ENCODE peak calls at places on chromosomes 13 and 19, in eight cellular contexts. One of them, this sample, is unnamed.

GRCh38 chr19:5220866-5221265 is 119.7 kb downstream of the PTPRS start:
- DNase-seq in breast epithelium: no peak
- DNase-seq in tibial artery: no peak
- DNase-seq in RWPE1: no peak
- DNase-seq in CD4-positive, alpha-beta memory T cell: no peak
- DNase-seq in small intestine: no peak
- DNase-seq in pancreas: no peak
- DNase-seq in psoas muscle: no peak
- DNase-seq in this sample: no peak

GRCh38 chr13:77377016-77377415 is 50.1 kb upstream of the MYCBP2 start:
- DNase-seq in pancreas: no peak
- DNase-seq in CD4-positive, alpha-beta memory T cell: no peak
- DNase-seq in small intestine: no peak
- DNase-seq in RWPE1: no peak
- DNase-seq in breast epithelium: no peak
- DNase-seq in tibial artery: no peak
- DNase-seq in psoas muscle: no peak
- DNase-seq in this sample: no peak

GRCh38 chr13:30619731-30620130 is 2.0 kb downstream of the USPL1 start:
- DNase-seq in psoas muscle: no peak
- DNase-seq in pancreas: no peak
- DNase-seq in small intestine: peak
- DNase-seq in tibial artery: no peak
- DNase-seq in RWPE1: no peak
- DNase-seq in CD4-positive, alpha-beta memory T cell: no peak
- DNase-seq in breast epithelium: no peak
- DNase-seq in this sample: no peak

GRCh38 chr19:5580116-5580515 is 12.4 kb upstream of the TINCR start:
- DNase-seq in psoas muscle: no peak
- DNase-seq in CD4-positive, alpha-beta memory T cell: no peak
- DNase-seq in breast epithelium: no peak
- DNase-seq in pancreas: no peak
- DNase-seq in small intestine: no peak
- DNase-seq in tibial artery: no peak
- DNase-seq in RWPE1: no peak
- DNase-seq in this sample: no peak

GRCh38 chr19:9912551-9913236 is 23.6 kb downstream of the OLFM2 start:
- DNase-seq in pancreas: no peak
- DNase-seq in tibial artery: no peak
- DNase-seq in CD4-positive, alpha-beta memory T cell: no peak
- DNase-seq in small intestine: no peak
- DNase-seq in RWPE1: no peak
- DNase-seq in psoas muscle: no peak
- DNase-seq in breast epithelium: no peak
- DNase-seq in this sample: no peak

GRCh38 chr13:59274958-59275727 is 888.6 kb downstream of the DIAPH3 start:
- DNase-seq in psoas muscle: no peak
- DNase-seq in small intestine: no peak
- DNase-seq in tibial artery: no peak
- DNase-seq in pancreas: no peak
- DNase-seq in breast epithelium: no peak
- DNase-seq in CD4-positive, alpha-beta memory T cell: no peak
- DNase-seq in RWPE1: no peak
- DNase-seq in this sample: no peak

GRCh38 chr13:49560270-49561063 is 24.9 kb downstream of the RCBTB1 start:
- DNase-seq in tibial artery: no peak
- DNase-seq in breast epithelium: no peak
- DNase-seq in small intestine: peak
- DNase-seq in RWPE1: peak
- DNase-seq in pancreas: peak
- DNase-seq in CD4-positive, alpha-beta memory T cell: no peak
- DNase-seq in psoas muscle: no peak
- DNase-seq in this sample: no peak

GRCh38 chr13:107574517-107575215 is 640.7 kb downstream of the LIG4 start:
- DNase-seq in tibial artery: no peak
- DNase-seq in psoas muscle: no peak
- DNase-seq in pancreas: no peak
- DNase-seq in small intestine: no peak
- DNase-seq in CD4-positive, alpha-beta memory T cell: no peak
- DNase-seq in RWPE1: no peak
- DNase-seq in breast epithelium: no peak
- DNase-seq in this sample: no peak

GRCh38 chr19:3358392-3358918 is 7.9 kb upstream of the NFIC start:
- DNase-seq in pancreas: peak
- DNase-seq in RWPE1: no peak
- DNase-seq in CD4-positive, alpha-beta memory T cell: no peak
- DNase-seq in tibial artery: no peak
- DNase-seq in breast epithelium: no peak
- DNase-seq in small intestine: no peak
- DNase-seq in psoas muscle: no peak
- DNase-seq in this sample: no peak

GRCh38 chr13:106143392-106143791 is 392.1 kb downstream of the EFNB2 start:
- DNase-seq in CD4-positive, alpha-beta memory T cell: no peak
- DNase-seq in pancreas: no peak
- DNase-seq in breast epithelium: no peak
- DNase-seq in tibial artery: no peak
- DNase-seq in small intestine: no peak
- DNase-seq in RWPE1: no peak
- DNase-seq in psoas muscle: no peak
- DNase-seq in this sample: no peak

GRCh38 chr19:46470376-46470775 is 987 bp downstream of the PNMA8A start:
- DNase-seq in psoas muscle: no peak
- DNase-seq in tibial artery: peak
- DNase-seq in pancreas: no peak
- DNase-seq in breast epithelium: no peak
- DNase-seq in CD4-positive, alpha-beta memory T cell: no peak
- DNase-seq in RWPE1: no peak
- DNase-seq in small intestine: no peak
- DNase-seq in this sample: no peak

GRCh38 chr19:13974073-13974472 is 21.8 kb downstream of the DCAF15 start:
- DNase-seq in breast epithelium: no peak
- DNase-seq in RWPE1: peak
- DNase-seq in pancreas: no peak
- DNase-seq in small intestine: peak
- DNase-seq in tibial artery: no peak
- DNase-seq in CD4-positive, alpha-beta memory T cell: peak
- DNase-seq in psoas muscle: no peak
- DNase-seq in this sample: no peak

GRCh38 chr13:107450426-107450825 is 764.9 kb downstream of the LIG4 start:
- DNase-seq in small intestine: no peak
- DNase-seq in RWPE1: no peak
- DNase-seq in CD4-positive, alpha-beta memory T cell: no peak
- DNase-seq in tibial artery: no peak
- DNase-seq in psoas muscle: no peak
- DNase-seq in pancreas: no peak
- DNase-seq in breast epithelium: no peak
- DNase-seq in this sample: no peak

GRCh38 chr19:46764817-46765291 is 18.6 kb upstream of the STRN4 start:
- DNase-seq in RWPE1: no peak
- DNase-seq in breast epithelium: no peak
- DNase-seq in CD4-positive, alpha-beta memory T cell: no peak
- DNase-seq in psoas muscle: no peak
- DNase-seq in pancreas: peak
- DNase-seq in tibial artery: no peak
- DNase-seq in small intestine: peak
- DNase-seq in this sample: no peak

GRCh38 chr13:27381601-27382000 is 42.8 kb upstream of the GTF3A start:
- DNase-seq in tibial artery: no peak
- DNase-seq in psoas muscle: no peak
- DNase-seq in pancreas: no peak
- DNase-seq in small intestine: no peak
- DNase-seq in breast epithelium: no peak
- DNase-seq in RWPE1: no peak
- DNase-seq in CD4-positive, alpha-beta memory T cell: no peak
- DNase-seq in this sample: no peak

DNA sequence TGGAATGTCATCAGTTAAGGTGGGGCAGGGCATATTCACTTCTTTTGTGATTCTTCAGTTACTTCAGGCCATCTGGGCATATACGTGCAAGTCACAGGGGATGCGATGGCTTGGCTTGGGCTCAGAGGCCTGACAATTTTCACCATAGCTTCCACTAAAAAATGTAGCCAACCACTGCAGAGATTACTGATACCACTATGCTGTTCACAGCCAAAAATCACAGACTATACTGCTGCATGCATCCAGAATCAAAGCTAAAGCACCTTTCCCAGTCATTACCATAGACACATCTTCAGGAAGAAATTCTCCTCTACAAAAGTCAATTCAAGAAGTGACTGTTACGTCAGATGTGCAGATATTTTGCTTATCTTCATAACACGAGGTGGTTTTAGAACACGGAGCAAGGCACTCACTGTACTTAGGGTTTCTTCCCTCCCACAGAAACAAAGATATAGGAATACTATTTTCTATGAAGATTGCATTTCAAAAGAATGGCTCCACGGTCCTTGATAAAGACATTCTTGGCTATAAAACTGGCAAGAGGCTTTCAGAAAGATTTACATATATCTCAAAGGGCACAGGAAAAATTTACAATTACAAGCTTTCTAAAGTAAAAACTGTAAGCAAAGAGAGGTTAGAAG is 1556.6 kb upstream of the PRR20A start:
- DNase-seq in small intestine: no peak
- DNase-seq in psoas muscle: no peak
- DNase-seq in pancreas: no peak
- DNase-seq in RWPE1: no peak
- DNase-seq in tibial artery: no peak
- DNase-seq in breast epithelium: no peak
- DNase-seq in CD4-positive, alpha-beta memory T cell: no peak
- DNase-seq in this sample: no peak
- H3K27ac ChIP-seq in small intestine: no peak
- H3K27ac ChIP-seq in psoas muscle: no peak
- H3K27ac ChIP-seq in pancreas: no peak
- H3K27ac ChIP-seq in RWPE1: no peak
- H3K27ac ChIP-seq in tibial artery: no peak
- H3K27ac ChIP-seq in breast epithelium: no peak
- H3K27ac ChIP-seq in CD4-positive, alpha-beta memory T cell: no peak
- H3K27ac ChIP-seq in this sample: no peak

DNA sequence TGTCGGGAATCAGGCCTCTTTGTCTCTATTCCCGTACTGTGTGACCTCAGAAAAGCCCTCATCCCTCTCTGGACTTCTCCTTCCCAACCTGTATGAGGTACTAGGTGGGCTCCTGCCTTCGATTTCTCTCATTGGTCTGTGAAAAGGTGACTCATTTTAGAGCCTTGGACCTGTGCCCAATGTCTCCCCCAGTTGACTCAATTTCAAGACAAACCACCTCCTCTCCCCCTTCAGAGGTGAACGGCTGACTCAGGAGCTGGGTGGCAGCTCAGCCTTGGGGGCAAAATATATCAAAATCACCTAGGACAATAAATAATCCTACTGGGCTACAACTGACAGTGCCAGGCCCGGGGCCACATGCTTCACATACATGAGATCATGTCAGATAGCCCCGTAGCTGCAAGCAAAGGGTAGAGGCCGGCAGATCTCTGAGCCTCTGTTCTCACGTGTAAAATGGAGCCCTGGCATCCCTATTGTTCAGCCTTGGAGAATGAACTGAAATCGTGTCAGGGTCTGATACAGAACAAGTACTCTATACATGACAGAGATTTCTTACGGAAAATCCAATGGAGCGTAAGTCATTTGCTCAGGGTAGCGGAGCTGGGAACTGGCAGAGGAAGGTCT is 543 bp downstream of the COQ8B start:
- DNase-seq in breast epithelium: peak
- DNase-seq in tibial artery: peak
- DNase-seq in RWPE1: peak
- DNase-seq in small intestine: no peak
- DNase-seq in pancreas: peak
- DNase-seq in psoas muscle: peak
- DNase-seq in CD4-positive, alpha-beta memory T cell: peak
- DNase-seq in this sample: no peak
- H3K27ac ChIP-seq in breast epithelium: peak
- H3K27ac ChIP-seq in tibial artery: peak
- H3K27ac ChIP-seq in RWPE1: peak
- H3K27ac ChIP-seq in small intestine: peak
- H3K27ac ChIP-seq in pancreas: peak
- H3K27ac ChIP-seq in psoas muscle: peak
- H3K27ac ChIP-seq in CD4-positive, alpha-beta memory T cell: peak
- H3K27ac ChIP-seq in this sample: peak

GRCh38 chr13:110092869-110093268 is 214.1 kb downstream of the COL4A1 start:
- DNase-seq in RWPE1: no peak
- DNase-seq in breast epithelium: no peak
- DNase-seq in psoas muscle: no peak
- DNase-seq in small intestine: no peak
- DNase-seq in tibial artery: no peak
- DNase-seq in pancreas: no peak
- DNase-seq in CD4-positive, alpha-beta memory T cell: no peak
- DNase-seq in this sample: no peak
- H3K27ac ChIP-seq in RWPE1: no peak
- H3K27ac ChIP-seq in breast epithelium: peak
- H3K27ac ChIP-seq in psoas muscle: no peak
- H3K27ac ChIP-seq in small intestine: no peak
- H3K27ac ChIP-seq in tibial artery: no peak
- H3K27ac ChIP-seq in pancreas: no peak
- H3K27ac ChIP-seq in CD4-positive, alpha-beta memory T cell: no peak
- H3K27ac ChIP-seq in this sample: no peak

GRCh38 chr19:12800873-12801465 is 631 bp downstream of the PRDX2 start:
- DNase-seq in psoas muscle: peak
- DNase-seq in breast epithelium: no peak
- DNase-seq in tibial artery: peak
- DNase-seq in RWPE1: no peak
- DNase-seq in CD4-positive, alpha-beta memory T cell: no peak
- DNase-seq in pancreas: no peak
- DNase-seq in small intestine: peak
- DNase-seq in this sample: peak
- H3K27ac ChIP-seq in psoas muscle: peak
- H3K27ac ChIP-seq in breast epithelium: peak
- H3K27ac ChIP-seq in tibial artery: peak
- H3K27ac ChIP-seq in RWPE1: peak
- H3K27ac ChIP-seq in CD4-positive, alpha-beta memory T cell: peak
- H3K27ac ChIP-seq in pancreas: peak
- H3K27ac ChIP-seq in small intestine: peak
- H3K27ac ChIP-seq in this sample: peak

DNA sequence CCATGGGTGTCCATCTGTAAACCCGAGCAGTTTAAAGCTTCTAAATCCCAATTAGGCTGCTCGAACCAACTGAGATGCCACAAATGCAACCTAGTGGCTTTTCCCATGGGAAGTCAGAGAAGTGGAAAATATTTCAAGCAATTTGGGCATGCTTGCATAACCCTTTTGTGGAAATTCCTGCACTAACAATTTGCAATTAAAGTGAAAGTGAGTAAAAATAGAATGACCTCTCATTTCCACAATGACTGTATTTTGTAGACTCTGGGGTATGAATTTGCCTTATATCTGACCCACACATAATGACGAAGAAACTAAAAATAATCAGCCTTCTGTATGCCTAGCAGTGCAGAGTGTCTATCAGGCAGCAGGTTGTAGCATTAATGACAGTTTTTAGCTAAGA is 91.8 kb upstream of the TSC22D1 start:
- DNase-seq in small intestine: no peak
- DNase-seq in RWPE1: no peak
- DNase-seq in pancreas: no peak
- DNase-seq in psoas muscle: no peak
- DNase-seq in breast epithelium: no peak
- DNase-seq in CD4-positive, alpha-beta memory T cell: no peak
- DNase-seq in tibial artery: no peak
- DNase-seq in this sample: no peak
- H3K27ac ChIP-seq in small intestine: no peak
- H3K27ac ChIP-seq in RWPE1: no peak
- H3K27ac ChIP-seq in pancreas: no peak
- H3K27ac ChIP-seq in psoas muscle: no peak
- H3K27ac ChIP-seq in breast epithelium: no peak
- H3K27ac ChIP-seq in CD4-positive, alpha-beta memory T cell: no peak
- H3K27ac ChIP-seq in tibial artery: peak
- H3K27ac ChIP-seq in this sample: no peak